ENCODE peak calls at places on chromosomes 1 and 21, in nine cellular contexts. M is choroid plexus epithelial cell; H is CD4-positive, CD25-positive, alpha-beta regulatory T cell; I is Panc1; U is tibial nerve; K is mesendoderm; F is upper lobe of left lung; T is left lung; R is foreskin fibroblast. J is an unnamed sample.

GRCh38 chr1:207004931-207005830 is 27.4 kb downstream of the C1orf116 start:
- DNase-seq in M (peak), H (peak), I (peak), U (no peak), K (peak), F (no peak), T (peak), R (peak), J (no peak)

GRCh38 chr1:156821801-156822200 is 5.2 kb upstream of the SH2D2A start:
- DNase-seq in M (peak), H (no peak), I (no peak), U (no peak), K (no peak), F (no peak), T (no peak), R (peak), J (peak)

GRCh38 chr21:43991447-43991991 is 20.6 kb upstream of the TRAPPC10 start:
- DNase-seq in M (no peak), H (no peak), I (no peak), U (no peak), K (no peak), F (peak), T (no peak), R (no peak), J (no peak)

GRCh38 chr1:54227836-54228435 is 28.0 kb downstream of the MRPL37 start:
- DNase-seq in M (no peak), H (no peak), I (no peak), U (no peak), K (no peak), F (no peak), T (no peak), R (no peak), J (no peak)

GRCh38 chr1:23591460-23592208 is 32.3 kb upstream of the ID3 start:
- DNase-seq in M (peak), H (peak), I (no peak), U (no peak), K (no peak), F (no peak), T (no peak), R (no peak), J (no peak)

GRCh38 chr1:6268431-6268830 is 7.5 kb upstream of the GPR153 start:
- DNase-seq in M (no peak), H (no peak), I (no peak), U (no peak), K (peak), F (no peak), T (no peak), R (no peak), J (no peak)

GRCh38 chr1:240234477-240235225 is 143.0 kb downstream of the FMN2 start:
- DNase-seq in M (no peak), H (no peak), I (no peak), U (no peak), K (no peak), F (no peak), T (no peak), R (peak), J (peak)

GRCh38 chr1:166084613-166085012 is 82.2 kb downstream of the FAM78B start:
- DNase-seq in M (no peak), H (no peak), I (no peak), U (no peak), K (no peak), F (peak), T (no peak), R (no peak), J (no peak)

GRCh38 chr1:31549807-31550620 is 26.3 kb upstream of the TINAGL1 start:
- DNase-seq in M (no peak), H (no peak), I (no peak), U (no peak), K (no peak), F (no peak), T (no peak), R (peak), J (no peak)

GRCh38 chr1:72526926-72527325 is 244.6 kb upstream of the NEGR1 start:
- DNase-seq in M (peak), H (no peak), I (no peak), U (no peak), K (no peak), F (no peak), T (no peak), R (no peak), J (no peak)

GRCh38 chr1:87598429-87598828 is 269.7 kb downstream of the LMO4 start:
- DNase-seq in M (peak), H (no peak), I (no peak), U (no peak), K (peak), F (no peak), T (no peak), R (no peak), J (no peak)

GRCh38 chr1:6486433-6487011 is 4.9 kb downstream of the PLEKHG5 start:
- DNase-seq in M (peak), H (peak), I (no peak), U (peak), K (peak), F (peak), T (peak), R (peak), J (no peak)

GRCh38 chr1:54053745-54054437 is 483 bp downstream of the TCEANC2 start:
- DNase-seq in M (peak), H (no peak), I (no peak), U (no peak), K (no peak), F (no peak), T (no peak), R (peak), J (no peak)

GRCh38 chr1:30385246-30385940 is 338.0 kb downstream of the MATN1 start:
- DNase-seq in M (no peak), H (no peak), I (no peak), U (no peak), K (no peak), F (no peak), T (peak), R (no peak), J (no peak)

GRCh38 chr1:12708396-12708795 is 7.5 kb upstream of the AADACL3 start:
- DNase-seq in M (no peak), H (no peak), I (no peak), U (no peak), K (no peak), F (no peak), T (no peak), R (no peak), J (no peak)

GRCh38 chr1:113320972-113321680 is 69.2 kb upstream of the MAGI3 start:
- DNase-seq in M (peak), H (no peak), I (no peak), U (no peak), K (no peak), F (no peak), T (no peak), R (no peak), J (no peak)

GRCh38 chr1:197173571-197174482 is 27.4 kb upstream of the ASPM start:
- DNase-seq in M (peak), H (no peak), I (no peak), U (no peak), K (no peak), F (no peak), T (no peak), R (peak), J (no peak)

GRCh38 chr1:221961532-221962292 is 219.8 kb upstream of the DUSP10 start:
- DNase-seq in M (peak), H (no peak), I (peak), U (no peak), K (peak), F (no peak), T (peak), R (peak), J (peak)

GRCh38 chr1:116671835-116672234 is 4.3 kb upstream of the IGSF3 start:
- DNase-seq in M (no peak), H (no peak), I (no peak), U (no peak), K (no peak), F (no peak), T (no peak), R (no peak), J (no peak)

GRCh38 chr21:43644609-43645008 is 14.7 kb downstream of the HSF2BP start:
- DNase-seq in M (peak), H (no peak), I (no peak), U (no peak), K (no peak), F (no peak), T (no peak), R (no peak), J (peak)

GRCh38 chr1:63713627-63714481 is 60.0 kb upstream of the ROR1 start:
- DNase-seq in M (peak), H (no peak), I (no peak), U (no peak), K (no peak), F (no peak), T (peak), R (peak), J (peak)

GRCh38 chr1:11790880-11791715 is 14.7 kb downstream of the MTHFR start:
- DNase-seq in M (peak), H (no peak), I (no peak), U (peak), K (no peak), F (no peak), T (peak), R (peak), J (peak)

GRCh38 chr1:1399870-1400575 is 888 bp upstream of the CCNL2 start:
- DNase-seq in M (peak), H (no peak), I (no peak), U (no peak), K (no peak), F (no peak), T (no peak), R (peak), J (no peak)

GRCh38 chr1:85584923-85585322 is 4.4 kb downstream of the CCN1 start:
- DNase-seq in M (peak), H (no peak), I (peak), U (no peak), K (no peak), F (no peak), T (no peak), R (peak), J (no peak)

GRCh38 chr1:233523047-233523446 is 90.9 kb upstream of the KCNK1 start:
- DNase-seq in M (no peak), H (no peak), I (no peak), U (no peak), K (peak), F (no peak), T (no peak), R (no peak), J (no peak)

GRCh38 chr1:186620526-186620925 is 59.7 kb downstream of the PTGS2 start:
- DNase-seq in M (no peak), H (no peak), I (no peak), U (no peak), K (no peak), F (no peak), T (no peak), R (no peak), J (no peak)

GRCh38 chr1:1308756-1309524 is 543 bp downstream of the PUSL1 start:
- DNase-seq in M (no peak), H (peak), I (no peak), U (no peak), K (peak), F (peak), T (peak), R (no peak), J (no peak)

GRCh38 chr1:163766537-163766936 is 444.8 kb downstream of the NUF2 start:
- DNase-seq in M (no peak), H (no peak), I (no peak), U (no peak), K (no peak), F (no peak), T (no peak), R (no peak), J (no peak)

GRCh38 chr21:42696516-42697040 is 43.2 kb downstream of the PDE9A start:
- DNase-seq in M (no peak), H (no peak), I (no peak), U (no peak), K (no peak), F (no peak), T (no peak), R (no peak), J (no peak)

GRCh38 chr1:223486366-223486765 is 93.2 kb downstream of the CCDC185 start:
- DNase-seq in M (no peak), H (no peak), I (no peak), U (no peak), K (no peak), F (no peak), T (no peak), R (no peak), J (no peak)

GRCh38 chr1:240004086-240004749 is 87.5 kb upstream of the FMN2 start:
- DNase-seq in M (peak), H (no peak), I (no peak), U (no peak), K (peak), F (no peak), T (no peak), R (no peak), J (no peak)

GRCh38 chr1:246782120-246782900 is 58.1 kb downstream of the SCCPDH start:
- DNase-seq in M (peak), H (no peak), I (no peak), U (peak), K (no peak), F (peak), T (no peak), R (peak), J (peak)

GRCh38 chr1:93842750-93843500 is 36.1 kb downstream of the DNTTIP2 start:
- DNase-seq in M (no peak), H (no peak), I (no peak), U (no peak), K (no peak), F (no peak), T (no peak), R (peak), J (peak)

GRCh38 chr1:21567241-21568005 is 58.2 kb downstream of the ALPL start:
- DNase-seq in M (no peak), H (no peak), I (no peak), U (no peak), K (no peak), F (no peak), T (no peak), R (no peak), J (peak)

GRCh38 chr1:41894778-41895483 is 23.8 kb downstream of the HIVEP3 start:
- DNase-seq in M (no peak), H (no peak), I (no peak), U (no peak), K (no peak), F (no peak), T (no peak), R (no peak), J (no peak)

GRCh38 chr1:218266356-218266755 is 18.7 kb upstream of the RRP15 start:
- DNase-seq in M (peak), H (no peak), I (no peak), U (no peak), K (no peak), F (no peak), T (no peak), R (peak), J (peak)

GRCh38 chr1:193540511-193540910 is 354.1 kb upstream of the B3GALT2 start:
- DNase-seq in M (no peak), H (no peak), I (no peak), U (no peak), K (peak), F (no peak), T (no peak), R (no peak), J (no peak)

GRCh38 chr1:111199329-111199728 is 1.1 kb downstream of the DENND2D start:
- DNase-seq in M (no peak), H (no peak), I (no peak), U (no peak), K (no peak), F (no peak), T (no peak), R (no peak), J (no peak)
- H3K4me3 ChIP-seq in M (no peak), H (peak), I (no peak), U (no peak), K (no peak), F (peak), T (peak), R (no peak), J (no peak)

DNA sequence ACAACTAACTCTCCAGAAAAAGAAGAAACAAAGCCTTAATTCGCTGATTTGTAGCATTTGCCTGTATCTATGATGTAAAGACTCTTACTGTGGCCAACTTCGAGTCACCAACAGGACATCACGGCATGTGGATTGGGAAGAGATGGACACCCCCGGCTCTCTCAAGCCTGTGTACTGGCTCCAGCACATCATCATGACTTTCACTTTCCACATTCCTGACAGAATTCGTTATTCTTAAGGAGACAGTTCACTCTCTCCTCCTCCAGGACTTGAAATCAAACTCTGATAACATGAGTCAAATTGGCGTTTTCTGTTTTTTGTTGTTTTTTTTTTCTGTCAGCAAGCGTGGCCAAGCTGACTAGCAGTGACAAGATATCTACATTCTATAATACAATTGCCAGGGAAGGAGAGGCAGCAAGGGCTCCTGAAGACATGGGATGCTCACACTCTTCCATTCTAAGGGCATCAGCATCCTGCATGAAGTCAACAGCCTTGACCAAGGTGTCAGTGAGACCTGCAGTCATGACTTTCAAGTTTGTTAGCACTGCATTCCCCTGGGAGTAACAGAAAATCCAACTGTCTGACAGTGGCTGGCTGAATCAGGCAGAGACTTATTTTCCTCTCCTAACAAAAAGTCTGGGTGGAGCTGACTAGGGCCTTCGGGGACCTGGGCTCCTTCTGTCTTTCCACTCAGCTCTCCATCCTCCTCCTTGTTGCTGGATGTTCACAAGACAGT is 13.3 kb upstream of the TRAF3IP3 start:
- DNase-seq in M (peak), H (no peak), I (no peak), U (no peak), K (peak), F (no peak), T (no peak), R (peak), J (peak)
- H3K4me3 ChIP-seq in M (no peak), H (no peak), I (no peak), U (no peak), K (no peak), F (no peak), T (no peak), R (no peak), J (no peak)

GRCh38 chr1:55938861-55939260 is 640.5 kb downstream of the PLPP3 start:
- DNase-seq in M (no peak), H (no peak), I (no peak), U (no peak), K (no peak), F (no peak), T (no peak), R (no peak), J (no peak)
- H3K4me3 ChIP-seq in M (no peak), H (no peak), I (no peak), U (no peak), K (no peak), F (no peak), T (no peak), R (no peak), J (no peak)

DNA sequence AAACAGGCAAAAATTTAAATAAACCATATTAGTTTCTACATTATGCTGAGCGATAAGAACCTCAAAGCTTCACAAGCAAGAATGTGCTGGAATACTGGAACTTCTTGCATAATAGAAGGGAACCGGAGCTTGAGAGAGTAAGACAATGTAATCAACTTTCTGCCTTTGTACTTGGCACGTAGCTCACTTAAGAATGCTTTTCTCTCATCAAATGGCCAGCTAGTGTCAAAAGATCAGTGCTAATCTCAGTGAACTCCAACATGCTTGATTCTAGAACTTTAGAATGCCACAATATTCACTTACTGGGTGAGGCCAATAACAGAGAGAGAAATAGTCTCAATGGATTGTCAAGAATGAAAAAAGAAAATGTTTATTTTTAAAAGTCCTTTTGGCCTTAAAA is 486.1 kb upstream of the LRRC7 start:
- DNase-seq in M (peak), H (no peak), I (no peak), U (no peak), K (peak), F (no peak), T (no peak), R (no peak), J (no peak)
- H3K4me3 ChIP-seq in M (no peak), H (no peak), I (no peak), U (no peak), K (no peak), F (no peak), T (no peak), R (no peak), J (no peak)

DNA sequence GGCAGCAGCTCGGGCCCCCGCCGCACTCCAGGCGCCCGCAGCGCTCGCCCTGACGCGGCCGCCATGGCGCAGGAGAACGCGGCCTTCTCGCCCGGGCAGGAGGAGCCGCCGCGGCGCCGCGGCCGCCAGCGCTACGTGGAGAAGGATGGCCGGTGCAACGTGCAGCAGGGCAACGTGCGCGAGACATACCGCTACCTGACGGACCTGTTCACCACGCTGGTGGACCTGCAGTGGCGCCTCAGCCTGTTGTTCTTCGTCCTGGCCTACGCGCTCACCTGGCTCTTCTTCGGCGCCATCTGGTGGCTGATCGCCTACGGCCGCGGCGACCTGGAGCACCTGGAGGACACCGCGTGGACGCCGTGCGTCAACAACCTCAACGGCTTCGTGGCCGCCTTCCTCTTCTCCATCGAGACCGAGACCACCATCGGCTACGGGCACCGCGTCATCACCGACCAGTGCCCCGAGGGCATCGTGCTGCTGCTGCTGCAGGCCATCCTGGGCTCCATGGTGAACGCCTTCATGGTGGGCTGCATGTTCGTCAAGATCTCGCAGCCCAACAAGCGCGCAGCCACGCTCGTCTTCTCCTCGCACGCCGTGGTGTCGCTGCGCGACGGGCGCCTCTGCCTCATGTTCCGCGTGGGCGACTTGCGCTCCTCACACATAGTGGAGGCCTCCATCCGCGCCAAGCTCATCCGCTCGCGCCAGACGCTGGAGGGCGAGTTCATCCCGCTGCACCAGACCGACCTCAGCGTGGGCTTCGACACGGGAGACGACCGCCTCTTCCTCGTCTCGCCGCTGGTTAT is 2.8 kb downstream of the KCNJ9 start:
- DNase-seq in M (peak), H (peak), I (no peak), U (peak), K (peak), F (peak), T (peak), R (no peak), J (no peak)
- H3K4me3 ChIP-seq in M (peak), H (peak), I (peak), U (peak), K (no peak), F (peak), T (no peak), R (no peak), J (peak)

GRCh38 chr1:203077956-203078355 is 7.9 kb downstream of the MYOG start:
- DNase-seq in M (no peak), H (no peak), I (no peak), U (no peak), K (no peak), F (no peak), T (no peak), R (no peak), J (no peak)

GRCh38 chr1:203076031-203076511 is 9.7 kb downstream of the MYOG start:
- DNase-seq in M (no peak), H (no peak), I (no peak), U (no peak), K (peak), F (peak), T (no peak), R (no peak), J (no peak)

GRCh38 chr1:203077367-203077766 is 8.4 kb downstream of the MYOG start:
- DNase-seq in M (no peak), H (no peak), I (no peak), U (no peak), K (no peak), F (no peak), T (no peak), R (no peak), J (no peak)

GRCh38 chr1:203074610-203075009 is 11.2 kb downstream of the MYOG start:
- DNase-seq in M (no peak), H (no peak), I (no peak), U (no peak), K (no peak), F (no peak), T (no peak), R (no peak), J (no peak)

GRCh38 chr1:203075249-203076030 is 10.4 kb downstream of the MYOG start:
- DNase-seq in M (no peak), H (no peak), I (no peak), U (no peak), K (no peak), F (peak), T (no peak), R (no peak), J (no peak)
- H3K4me3 ChIP-seq in M (no peak), H (no peak), I (no peak), U (peak), K (no peak), F (peak), T (peak), R (no peak), J (no peak)

GRCh38 chr1:172393354-172393753 is 27.1 kb upstream of the C1orf105 start:
- DNase-seq in M (no peak), H (no peak), I (no peak), U (no peak), K (no peak), F (no peak), T (no peak), R (no peak), J (no peak)
- H3K4me3 ChIP-seq in M (no peak), H (peak), I (no peak), U (no peak), K (no peak), F (no peak), T (no peak), R (no peak), J (no peak)

J was measured in skeletal muscle cell.